ENCODE peak calls at places on chromosome 1, in seven cellular contexts. L is stimulated activated CD4-positive, alpha-beta T cell treated with anti-CD3 and anti-CD28 coated beads, Interleukin-4, amount 100 ng/mL, for 48 hours; D is lung microvascular endothelial cell; Z is A673; F is bronchial epithelial cell; E is NAMALWA; H is cardiac fibroblast. G is an unnamed sample.

GRCh38 chr1:2411801-2412394 is 466 bp downstream of the PEX10 start:
- DNase-seq in L (no peak), D (no peak), Z (no peak), F (no peak), E (no peak), H (no peak), G (no peak)

GRCh38 chr1:207866471-207867135 is 44.3 kb downstream of the CD34 start:
- DNase-seq in L (no peak), D (peak), Z (no peak), F (no peak), E (no peak), H (peak), G (peak)

GRCh38 chr1:196423612-196424011 is 184.6 kb downstream of the KCNT2 start:
- DNase-seq in L (no peak), D (no peak), Z (no peak), F (no peak), E (no peak), H (no peak), G (no peak)

GRCh38 chr1:211352985-211353515 is 26.4 kb downstream of the TRAF5 start:
- DNase-seq in L (peak), D (peak), Z (peak), F (peak), E (peak), H (peak), G (no peak)

GRCh38 chr1:172893146-172893841 is 157.4 kb downstream of the TNFSF18 start:
- DNase-seq in L (no peak), D (peak), Z (no peak), F (no peak), E (no peak), H (peak), G (no peak)

GRCh38 chr1:55632058-55632457 is 416.9 kb upstream of the USP24 start:
- DNase-seq in L (no peak), D (no peak), Z (no peak), F (peak), E (no peak), H (peak), G (no peak)

GRCh38 chr1:156581661-156582387 is 2.3 kb downstream of the TTC24 start:
- DNase-seq in L (no peak), D (no peak), Z (no peak), F (no peak), E (peak), H (no peak), G (peak)

GRCh38 chr1:211036701-211037494 is 97.0 kb downstream of the KCNH1 start:
- DNase-seq in L (no peak), D (no peak), Z (peak), F (peak), E (no peak), H (peak), G (no peak)

GRCh38 chr1:59714966-59715365 is 99.8 kb upstream of the HOOK1 start:
- DNase-seq in L (no peak), D (no peak), Z (no peak), F (no peak), E (no peak), H (no peak), G (no peak)

GRCh38 chr1:245441699-245442098 is 286.9 kb downstream of the KIF26B start:
- DNase-seq in L (no peak), D (peak), Z (no peak), F (no peak), E (no peak), H (peak), G (no peak)

G was measured in ascending aorta.